ENCODE peak calls at places on chromosomes 4 and X, in four cellular contexts. C, G, N and L are unnamed samples.

GRCh38 chr4:182828678-182829025 is 88.5 kb downstream of the DCTD start:
- DNase-seq in C (no peak), G (no peak), N (no peak), L (no peak)

GRCh38 chr4:100510551-100510950 is 7.3 kb downstream of the EMCN start:
- DNase-seq in G (no peak), N (no peak), C (no peak), L (no peak)

GRCh38 chr4:23966720-23967119 is 76.9 kb upstream of the PPARGC1A start:
- DNase-seq in N (no peak), G (no peak), C (no peak), L (no peak)

GRCh38 chrX:154411981-154412340 is 622 bp downstream of the TAFAZZIN start:
- DNase-seq in G (peak), C (no peak), N (no peak), L (peak)

GRCh38 chr4:156729416-156729815 is 242.2 kb downstream of the PDGFC start:
- DNase-seq in C (no peak), N (no peak), G (no peak), L (no peak)

GRCh38 chr4:71713611-71714203 is 70.2 kb downstream of the GC start:
- DNase-seq in C (no peak), N (peak), G (no peak), L (peak)

GRCh38 chr4:3607690-3608514 is 75.7 kb upstream of the LRPAP1 start:
- DNase-seq in N (no peak), C (no peak), G (no peak), L (no peak)

GRCh38 chrX:1807301-1807731 is 192.5 kb downstream of the ASMT start:
- DNase-seq in C (no peak), N (peak), G (peak), L (no peak)

GRCh38 chrX:69066966-69067525 is 98.2 kb downstream of the PJA1 start:
- DNase-seq in N (no peak), G (no peak), C (no peak), L (no peak)

GRCh38 chr4:182938213-182938645 is 21.0 kb upstream of the DCTD start:
- DNase-seq in G (peak), C (no peak), N (peak), L (peak)

GRCh38 chr4:173301518-173302201 is 32.5 kb downstream of the HMGB2 start:
- DNase-seq in C (no peak), N (peak), G (no peak), L (peak)

GRCh38 chrX:155865193-155865592 is 16.0 kb upstream of the VAMP7 start:
- DNase-seq in C (no peak), N (no peak), G (no peak), L (no peak)

GRCh38 chr4:78058591-78059523 is 1.7 kb downstream of the FRAS1 start:
- DNase-seq in N (no peak), C (no peak), G (peak), L (peak)

GRCh38 chr4:102420563-102421221 is 75.4 kb upstream of the SLC39A8 start:
- DNase-seq in N (no peak), G (no peak), C (no peak), L (no peak)

GRCh38 chrX:50698944-50699343 is 115.0 kb downstream of the SHROOM4 start:
- DNase-seq in C (no peak), N (no peak), G (no peak), L (no peak)

GRCh38 chrX:107700802-107701201 is 72.5 kb downstream of the PRPS1 start:
- DNase-seq in N (no peak), G (no peak), C (no peak), L (no peak)

GRCh38 chr4:87975466-87975865 is at the start of gene SPP1:
- DNase-seq in G (peak), C (no peak), N (peak), L (peak)

GRCh38 chr4:7328913-7329638 is 105.7 kb downstream of the PSAPL1 start:
- DNase-seq in N (peak), G (no peak), C (no peak), L (no peak)

GRCh38 chr4:7785017-7785416 is 154.6 kb downstream of the AFAP1 start:
- DNase-seq in G (no peak), C (no peak), N (no peak), L (no peak)

GRCh38 chr4:6224725-6225124 is 24.4 kb upstream of the JAKMIP1 start:
- DNase-seq in C (no peak), G (no peak), N (no peak), L (no peak)

GRCh38 chr4:80036949-80037348 is 36.1 kb downstream of the ANTXR2 start:
- DNase-seq in C (no peak), N (peak), G (no peak), L (no peak)

GRCh38 chr4:84499065-84499982 is at the start of gene NKX6-1:
- DNase-seq in C (no peak), G (peak), N (peak), L (no peak)

GRCh38 chr4:74661427-74662171 is 132.7 kb downstream of the BTC start:
- DNase-seq in N (no peak), C (no peak), G (no peak), L (no peak)

GRCh38 chr4:156933633-156934258 is 37.9 kb downstream of the PDGFC start:
- DNase-seq in G (no peak), N (no peak), C (no peak), L (no peak)

GRCh38 chrX:72714471-72714916 is 388 bp upstream of the PHKA1 start:
- DNase-seq in G (peak), C (no peak), N (peak), L (no peak)

GRCh38 chr4:57018930-57019329 is 40.2 kb downstream of the POLR2B start:
- DNase-seq in N (no peak), C (no peak), G (no peak), L (no peak)

GRCh38 chr4:20281453-20281852 is 29.7 kb downstream of the SLIT2 start:
- DNase-seq in C (no peak), G (no peak), N (no peak), L (no peak)

GRCh38 chrX:46376246-46376885 is 168.9 kb downstream of the ZNF674 start:
- DNase-seq in C (no peak), N (peak), G (no peak), L (peak)

GRCh38 chr4:89939994-89940393 is 45.3 kb downstream of the MMRN1 start:
- DNase-seq in G (no peak), N (peak), C (no peak), L (no peak)

GRCh38 chrX:18368402-18368801 is 13.9 kb upstream of the SCML2 start:
- DNase-seq in G (no peak), C (no peak), N (no peak), L (no peak)

GRCh38 chrX:154600962-154601374 is 16.0 kb downstream of the CTAG1A start:
- DNase-seq in G (no peak), C (no peak), N (no peak), L (no peak)

GRCh38 chr4:62898115-62898514 is 1511.1 kb downstream of the TECRL start:
- DNase-seq in C (no peak), N (no peak), G (no peak), L (no peak)

GRCh38 chr4:4506961-4507360 is 34.9 kb downstream of the STX18 start:
- DNase-seq in C (no peak), G (no peak), N (no peak), L (no peak)